ENCODE peak calls at places on chromosomes 6 and 20, in ten cellular contexts. E is hippocampal formation; R is Ammon's horn; N is posterior cingulate gyrus; Q is H7; X is T-helper 2 cell; W is HuH-7; Y is Calu3; G is right cardiac atrium; B is NK-92 treated with Interleukin-12 subunit alpha and Interleukin-12 subunit beta, amount 100 ng/mL, for 24 hours. U is an unnamed sample.

GRCh38 chr6:5143625-5144311 is 58.6 kb downstream of the PPP1R3G start:
- DNase-seq in E (peak; percentile 78), B (peak; percentile 42), G (peak; percentile 96), Y (peak; percentile 70), X (peak; percentile 71), Q (peak; percentile 81), W (peak; percentile 56), N (peak; percentile 92), R (peak; percentile 92), U (peak; percentile 91)

GRCh38 chr6:46215213-46215612 is 44.4 kb upstream of the ENPP5 start:
- DNase-seq in X (no peak), R (no peak), Q (peak; percentile 29), B (no peak), E (no peak), W (no peak), G (no peak), Y (no peak), N (no peak), U (no peak)

GRCh38 chr6:68651018-68651985 is 16.2 kb downstream of the ADGRB3 start:
- DNase-seq in B (no peak), R (no peak), E (no peak), N (no peak), W (no peak), X (no peak), Q (no peak), G (no peak), Y (no peak), U (no peak)

GRCh38 chr6:111585241-111585968 is 20.3 kb downstream of the TRAF3IP2 start:
- DNase-seq in Y (no peak), N (no peak), E (no peak), W (no peak), Q (no peak), B (no peak), R (no peak), G (no peak), X (no peak), U (no peak)

GRCh38 chr20:53723045-53723444 is 129.4 kb upstream of the ZNF217 start:
- DNase-seq in Y (no peak), R (no peak), B (no peak), X (no peak), G (no peak), N (no peak), E (no peak), Q (no peak), W (no peak), U (no peak)

GRCh38 chr6:15522427-15522826 is 140.4 kb downstream of the DTNBP1 start:
- DNase-seq in W (no peak), B (no peak), R (no peak), N (no peak), E (no peak), X (no peak), G (no peak), Y (no peak), Q (peak; percentile 48), U (no peak)

GRCh38 chr20:8360035-8360434 is 228.0 kb downstream of the PLCB1 start:
- DNase-seq in R (no peak), Y (no peak), E (no peak), W (no peak), N (no peak), X (no peak), Q (no peak), G (no peak), B (no peak), U (no peak)

GRCh38 chr6:100724222-100724621 is 156.9 kb downstream of the ASCC3 start:
- DNase-seq in Q (no peak), E (no peak), Y (no peak), R (no peak), G (no peak), N (no peak), W (no peak), B (no peak), X (no peak), U (no peak)

GRCh38 chr6:70363741-70364493 is 49.4 kb upstream of the FAM135A start:
- DNase-seq in R (no peak), X (no peak), G (no peak), E (no peak), N (no peak), B (no peak), W (no peak), Q (no peak), Y (no peak), U (no peak)

GRCh38 chr20:37523012-37523391 is 2.0 kb downstream of the NNAT start:
- DNase-seq in Q (peak; percentile 61), X (no peak), R (no peak), N (no peak), W (no peak), Y (no peak), E (no peak), B (no peak), G (no peak), U (peak; percentile 6)

GRCh38 chr6:105991561-105992314 is 94.4 kb upstream of the PRDM1 start:
- DNase-seq in E (no peak), G (peak; percentile 55), Q (peak; percentile 46), X (no peak), Y (peak; percentile 7), B (no peak), R (peak; percentile 8), N (no peak), W (no peak), U (peak; percentile 53)

GRCh38 chr20:62045529-62046277 is 20.0 kb downstream of the TAF4 start:
- DNase-seq in E (no peak), Y (no peak), B (no peak), N (no peak), R (no peak), Q (peak; percentile 40), G (no peak), W (no peak), X (no peak), U (no peak)

GRCh38 chr6:71197770-71198169 is 90.8 kb upstream of the OGFRL1 start:
- DNase-seq in X (no peak), Y (no peak), W (no peak), E (no peak), B (no peak), G (no peak), N (no peak), Q (no peak), R (no peak), U (no peak)

GRCh38 chr6:40755749-40756452 is 168.7 kb upstream of the LRFN2 start:
- DNase-seq in X (no peak), B (no peak), G (no peak), Q (no peak), E (no peak), W (no peak), Y (no peak), N (no peak), R (no peak), U (no peak)

GRCh38 chr6:157265186-157265585 is 58.1 kb downstream of the TMEM242 start:
- DNase-seq in Y (no peak), Q (no peak), W (no peak), X (no peak), E (no peak), B (no peak), G (no peak), N (no peak), R (no peak), U (no peak)

GRCh38 chr6:127933852-127934840 is 33.3 kb upstream of the THEMIS start:
- DNase-seq in N (no peak), R (no peak), Y (no peak), E (no peak), W (no peak), X (no peak), G (no peak), Q (no peak), B (no peak), U (no peak)

GRCh38 chr6:22362361-22362760 is 65.5 kb upstream of the PRL start:
- DNase-seq in X (no peak), R (no peak), N (no peak), W (no peak), Q (no peak), B (no peak), Y (peak; percentile 31), G (no peak), E (no peak), U (no peak)

GRCh38 chr6:110053395-110054240 is 75.5 kb downstream of the GPR6 start:
- DNase-seq in B (no peak), G (no peak), W (peak; percentile 49), Y (peak; percentile 44), Q (peak; percentile 48), R (peak; percentile 85), E (peak; percentile 15), N (no peak), X (no peak), U (peak; percentile 34)

GRCh38 chr6:143127941-143128340 is 67.3 kb downstream of the AIG1 start:
- DNase-seq in N (no peak), Q (no peak), B (no peak), E (no peak), G (no peak), R (no peak), W (no peak), Y (no peak), X (no peak), U (no peak)

GRCh38 chr20:48885237-48885636 is 36.3 kb upstream of the ARFGEF2 start:
- DNase-seq in G (no peak), Y (no peak), Q (no peak), E (no peak), R (no peak), B (no peak), X (no peak), N (no peak), W (no peak), U (no peak)

GRCh38 chr6:126307859-126308258 is 32.1 kb upstream of the CENPW start:
- DNase-seq in N (no peak), E (no peak), B (no peak), R (no peak), Y (peak; percentile 46), X (no peak), G (no peak), W (no peak), Q (no peak), U (no peak)

GRCh38 chr6:13360671-13361540 is 32.6 kb upstream of the TBC1D7 start:
- DNase-seq in E (no peak), Q (no peak), G (peak; percentile 83), R (no peak), X (no peak), B (no peak), W (no peak), N (no peak), Y (no peak), U (no peak)

GRCh38 chr20:19668406-19668805 is 89.7 kb upstream of the RIN2 start:
- DNase-seq in B (no peak), R (no peak), N (no peak), G (no peak), E (no peak), Q (no peak), W (no peak), Y (no peak), X (no peak), U (no peak)

GRCh38 chr6:15107644-15108382 is 138.1 kb upstream of the JARID2 start:
- DNase-seq in G (no peak), X (no peak), B (no peak), E (no peak), N (no peak), Y (no peak), Q (no peak), W (no peak), R (no peak), U (no peak)

GRCh38 chr20:20247234-20247633 is 120.7 kb upstream of the INSM1 start:
- DNase-seq in B (no peak), E (no peak), W (no peak), G (no peak), N (no peak), Y (no peak), R (no peak), X (no peak), Q (no peak), U (no peak)

GRCh38 chr20:62929051-62929538 is 2.8 kb upstream of the DIDO1 start:
- DNase-seq in G (peak; percentile 90), Y (peak; percentile 28), W (no peak), N (no peak), B (no peak), Q (peak; percentile 94), R (peak; percentile 48), X (peak; percentile 33), E (peak; percentile 16), U (peak; percentile 88)

GRCh38 chr20:3203315-3204123 is 963 bp downstream of the DDRGK1 start:
- DNase-seq in R (peak; percentile 31), Y (peak; percentile 15), X (peak; percentile 20), B (no peak), Q (peak; percentile 79), E (no peak), G (no peak), N (no peak), W (no peak), U (peak; percentile 38)

GRCh38 chr6:155444952-155445903 is 10.4 kb downstream of the NOX3 start:
- DNase-seq in E (no peak), X (no peak), G (no peak), B (no peak), R (no peak), W (no peak), N (no peak), Q (no peak), Y (no peak), U (no peak)